ENCODE peak calls at places on chromosomes 13 and 19, in nine cellular contexts. M is suprapubic skin, L is left ventricle myocardium inferior, F is body of pancreas, N is GM23338, K is Panc1, V is PC-3, T is IMR-90, G is cardiac muscle cell. I is an unnamed sample.

GRCh38 chr19:7985481-7985911 is 19.9 kb downstream of the ELAVL1 start:
- DNase-seq in T (no peak), F (no peak), G (no peak), N (no peak), M (no peak), K (no peak), V (no peak), L (no peak), I (no peak)

GRCh38 chr13:23748591-23748990 is 140.6 kb downstream of the MIPEP start:
- DNase-seq in F (no peak), V (peak; percentile 9), G (no peak), K (no peak), L (no peak), N (peak; percentile 61), M (no peak), T (no peak), I (no peak)

GRCh38 chr13:76225815-76226489 is 589.8 kb downstream of the LMO7 start:
- DNase-seq in K (no peak), N (peak; percentile 24), T (peak; percentile 90), G (peak; percentile 49), M (no peak), F (peak; percentile 5), L (peak; percentile 33), V (no peak), I (peak; percentile 38)

GRCh38 chr13:72648513-72649065 is 78.8 kb downstream of the MZT1 start:
- DNase-seq in F (no peak), G (peak; percentile 24), V (peak; percentile 6), K (no peak), M (no peak), L (no peak), N (peak; percentile 68), T (no peak), I (no peak)

GRCh38 chr19:45777395-45777961 is 4.8 kb downstream of the DMPK start:
- DNase-seq in T (no peak), K (no peak), F (no peak), V (no peak), L (no peak), M (no peak), G (no peak), N (no peak), I (no peak)

GRCh38 chr19:53634768-53635167 is 3.0 kb downstream of the DPRX start:
- DNase-seq in T (no peak), G (no peak), M (no peak), L (no peak), K (no peak), F (no peak), N (no peak), V (no peak), I (no peak)

GRCh38 chr13:98496239-98496668 is 80.7 kb downstream of the STK24 start:
- DNase-seq in N (no peak), L (no peak), G (no peak), F (no peak), K (no peak), M (peak; percentile 93), V (no peak), T (peak; percentile 46), I (no peak)

GRCh38 chr19:21569497-21569870 is 64.1 kb downstream of the ZNF429 start:
- DNase-seq in N (no peak), F (peak; percentile 80), G (no peak), M (no peak), K (no peak), T (no peak), V (no peak), L (peak; percentile 54), I (no peak)

GRCh38 chr19:43306097-43306496 is 36.8 kb upstream of the PSG9 start:
- DNase-seq in V (peak; percentile 78), M (no peak), K (no peak), G (no peak), F (no peak), N (no peak), T (no peak), L (no peak), I (no peak)

GRCh38 chr19:43310221-43310620 is 40.9 kb upstream of the PSG9 start:
- DNase-seq in K (no peak), M (no peak), V (peak; percentile 79), T (no peak), G (no peak), N (no peak), L (no peak), F (no peak), I (no peak)

GRCh38 chr19:43308244-43308815 is 39.0 kb upstream of the PSG9 start:
- DNase-seq in T (no peak), M (no peak), K (no peak), G (no peak), V (no peak), N (no peak), F (no peak), L (no peak), I (no peak)

GRCh38 chr19:43300876-43301765 is 31.8 kb upstream of the PSG9 start:
- DNase-seq in G (no peak), K (no peak), L (no peak), F (no peak), T (no peak), M (no peak), N (no peak), V (peak; percentile 53), I (no peak)

DNA sequence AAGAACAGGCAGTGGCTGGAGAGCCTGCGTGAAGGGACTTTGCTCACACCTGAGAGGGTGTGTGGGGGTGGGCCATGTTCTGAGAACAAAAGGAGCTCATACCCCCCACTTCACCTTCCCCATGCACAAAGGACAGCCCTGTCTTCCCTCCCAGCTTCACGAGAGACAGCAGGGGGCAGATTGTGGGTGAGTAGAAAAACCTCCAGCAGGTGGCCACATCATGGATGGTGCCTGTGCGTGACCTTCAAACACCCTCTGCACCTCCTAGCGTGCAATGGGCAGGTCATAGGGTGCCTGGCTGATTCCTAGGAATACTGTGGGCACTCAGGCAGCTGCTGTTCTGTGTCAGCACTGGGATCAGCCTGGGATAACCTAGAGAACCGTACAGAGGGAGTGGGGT is 36.3 kb upstream of the PSG9 start:
- DNase-seq in K (no peak), L (no peak), N (peak; percentile 18), F (no peak), V (no peak), T (no peak), G (no peak), M (no peak), I (no peak)
- TF ChIP-seq CTCF in K (no peak), L (no peak), N (peak; percentile 39), F (no peak), V (peak; percentile 29), T (no peak), G (no peak), M (no peak), I (peak; percentile 4)

GRCh38 chr13:46180393-46180792 is 1.6 kb downstream of the LCP1 start:
- DNase-seq in L (no peak), N (no peak), F (no peak), G (no peak), V (no peak), K (no peak), T (no peak), M (no peak), I (no peak)

GRCh38 chr13:46178821-46179220 is 3.2 kb downstream of the LCP1 start:
- DNase-seq in V (no peak), T (no peak), G (no peak), K (no peak), F (no peak), M (no peak), N (no peak), L (no peak), I (no peak)

GRCh38 chr13:46179576-46180368 is 2.2 kb downstream of the LCP1 start:
- DNase-seq in K (no peak), L (peak; percentile 59), N (no peak), V (no peak), G (no peak), T (no peak), M (peak; percentile 66), F (peak; percentile 30), I (no peak)

GRCh38 chr13:46176756-46177155 is 5.2 kb downstream of the LCP1 start:
- DNase-seq in V (no peak), M (no peak), F (no peak), N (no peak), K (no peak), T (no peak), L (no peak), G (no peak), I (no peak)

GRCh38 chr13:46178143-46178542 is 3.8 kb downstream of the LCP1 start:
- DNase-seq in V (no peak), T (no peak), L (no peak), M (no peak), N (no peak), F (no peak), G (no peak), K (no peak), I (no peak)
- H3K4me3 ChIP-seq in V (no peak overlapping the region), T (no peak overlapping the region), L (no peak overlapping the region), M (no peak overlapping the region), N (no peak overlapping the region), F (no peak overlapping the region), G (no peak overlapping the region), K (no peak overlapping the region), I (no peak overlapping the region)

GRCh38 chr13:20441879-20442278 is 83.8 kb downstream of the CRYL1 start:
- DNase-seq in G (no peak), T (peak; percentile 83), L (no peak), N (peak; percentile 21), K (no peak), F (no peak), M (no peak), V (peak; percentile 95), I (peak; percentile 4)
- H3K27ac ChIP-seq in G (no peak overlapping the region), T (no peak overlapping the region), L (no peak overlapping the region), N (no peak overlapping the region), K (peak overlapping the region; percentile 77), F (no peak overlapping the region), M (no peak overlapping the region), V (peak overlapping the region; percentile 95), I (no peak overlapping the region)

DNA sequence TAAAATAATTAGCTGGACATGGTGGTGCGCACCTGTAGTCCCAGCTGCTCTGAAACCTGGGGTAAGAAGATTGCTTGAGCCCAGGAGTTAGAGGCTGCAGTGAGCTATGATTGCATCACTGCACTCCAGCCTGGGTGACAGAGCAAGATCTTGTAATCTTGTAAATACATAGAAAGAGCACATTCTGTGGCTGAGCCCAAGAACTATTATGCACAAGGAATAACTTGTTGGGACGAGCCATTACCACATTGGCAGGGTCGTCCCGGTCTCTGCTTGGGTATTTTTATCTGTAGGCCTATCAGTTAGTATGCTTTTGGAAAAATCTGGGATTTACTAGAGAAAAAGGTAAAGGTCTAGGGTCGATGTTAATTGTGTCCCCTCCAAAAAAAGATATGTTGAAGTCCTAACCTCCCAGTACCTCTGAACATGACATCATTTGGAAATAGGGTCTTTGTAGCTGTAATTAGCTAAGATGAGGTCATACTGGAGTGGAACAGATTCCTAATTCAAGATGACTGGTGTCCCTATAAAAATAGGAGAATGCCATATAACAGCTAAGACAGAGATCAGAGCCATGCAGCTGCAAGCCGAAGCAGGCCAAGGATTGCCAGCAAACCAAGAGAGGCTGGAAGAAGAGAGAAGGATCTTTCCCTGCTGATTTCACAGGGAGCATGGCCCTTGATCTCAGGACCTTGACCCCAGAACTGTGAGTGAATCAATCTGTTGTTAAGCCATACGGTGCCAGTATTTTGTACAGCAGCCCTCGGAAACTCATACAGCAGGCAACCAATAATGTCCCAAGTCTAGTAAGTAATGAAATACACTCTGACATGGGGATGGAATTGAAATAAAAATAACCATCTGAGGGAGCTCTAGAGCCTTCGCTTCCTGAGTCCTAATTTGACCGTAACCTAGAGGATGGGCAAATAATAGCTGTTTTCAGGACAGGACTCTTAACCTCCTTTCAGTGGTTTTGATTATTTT is 77.0 kb downstream of the TM9SF2 start:
- DNase-seq in M (no peak), K (no peak), N (peak; percentile 52), F (no peak), V (peak; percentile 20), T (no peak), L (no peak), G (no peak), I (no peak)
- TF ChIP-seq CTCF in M (no peak), K (no peak), N (peak; percentile 55), F (no peak), V (peak; percentile 43), T (peak; percentile 15), L (peak; percentile 40), G (peak; percentile 36), I (peak; percentile 34)